ENCODE peak calls at places on chromosomes 3 and 15, in nine cellular contexts. F is activated T-helper 1 cell treated with anti-CD3 and anti-CD28 coated beads, Interleukin-2, amount 50 U/mL, for 16 hours; T is breast epithelium; P is NCI-H345; G is RCC 7860; M is stomach; B is hepatocyte; R is occipital lobe; S is M059J. I is an unnamed sample.

GRCh38 chr3:126345231-126345630 is 12.0 kb downstream of the KLF15 start:
- DNase-seq in R (no peak), M (no peak), G (no peak), F (no peak), B (no peak), T (no peak), P (no peak), S (no peak), I (no peak)

GRCh38 chr15:100198442-100198841 is 143.3 kb downstream of the ADAMTS17 start:
- DNase-seq in T (no peak), S (no peak), R (no peak), G (no peak), B (no peak), F (no peak), P (no peak), M (no peak), I (no peak)

GRCh38 chr3:66812126-66812525 is 186.0 kb upstream of the KBTBD8 start:
- DNase-seq in T (no peak), B (no peak), S (peak; percentile 23), G (no peak), F (no peak), P (no peak), R (no peak), M (no peak), I (no peak)

GRCh38 chr15:94793641-94794040 is 562.3 kb downstream of the MCTP2 start:
- DNase-seq in F (no peak), T (no peak), G (peak; percentile 15), R (no peak), P (no peak), M (no peak), S (peak; percentile 18), B (peak; percentile 44), I (no peak)

GRCh38 chr3:108474581-108474980 is 35.8 kb downstream of the MYH15 start:
- DNase-seq in F (no peak), T (no peak), G (no peak), M (no peak), S (no peak), R (no peak), B (no peak), P (no peak), I (no peak)

GRCh38 chr15:61621146-61621545 is 392.0 kb upstream of the RORA start:
- DNase-seq in P (peak; percentile 13), R (no peak), S (peak; percentile 4), T (peak; percentile 32), F (no peak), G (no peak), B (peak; percentile 69), M (no peak), I (peak; percentile 34)

GRCh38 chr3:134618473-134618860 is 32.4 kb downstream of the KY start:
- DNase-seq in M (peak; percentile 13), S (no peak), R (peak; percentile 11), T (no peak), B (no peak), P (no peak), F (no peak), G (no peak), I (no peak)

GRCh38 chr3:129824926-129825541 is 68.5 kb downstream of the TMCC1 start:
- DNase-seq in T (no peak), R (no peak), S (peak; percentile 63), M (no peak), G (peak; percentile 28), F (no peak), P (peak; percentile 30), B (peak; percentile 72), I (peak; percentile 59)

GRCh38 chr15:61518191-61518950 is 289.3 kb upstream of the RORA start:
- DNase-seq in G (no peak), B (no peak), R (no peak), F (no peak), M (no peak), P (no peak), S (no peak), T (no peak), I (no peak)

GRCh38 chr3:17192995-17193394 is 308.2 kb downstream of the PLCL2 start:
- DNase-seq in P (no peak), T (no peak), S (no peak), G (no peak), F (no peak), M (no peak), R (no peak), B (no peak), I (no peak)

GRCh38 chr3:45067941-45068340 is 41.8 kb downstream of the CLEC3B start:
- DNase-seq in P (no peak), F (no peak), G (peak; percentile 75), R (no peak), B (no peak), M (no peak), S (peak; percentile 62), T (no peak), I (no peak)

GRCh38 chr15:45670511-45670910 is 35.7 kb downstream of the SQOR start:
- DNase-seq in P (no peak), S (no peak), B (no peak), R (no peak), M (no peak), T (no peak), G (no peak), F (no peak), I (no peak)

GRCh38 chr3:113698891-113699465 is 2.5 kb upstream of the USF3 start:
- DNase-seq in M (no peak), R (no peak), B (peak; percentile 24), F (no peak), T (no peak), P (no peak), G (no peak), S (peak; percentile 37), I (no peak)

GRCh38 chr15:69393831-69394491 is 20.2 kb upstream of the KIF23 start:
- DNase-seq in P (no peak), R (no peak), G (no peak), M (no peak), B (no peak), S (no peak), F (no peak), T (no peak), I (no peak)

GRCh38 chr3:58242340-58242739 is 4.7 kb downstream of the ABHD6 start:
- DNase-seq in P (no peak), B (no peak), F (no peak), S (peak; percentile 21), R (no peak), M (peak; percentile 33), G (no peak), T (no peak), I (no peak)

GRCh38 chr3:13623101-13623654 is 74.3 kb downstream of the FBLN2 start:
- DNase-seq in B (peak; percentile 70), M (peak; percentile 31), P (no peak), G (no peak), R (no peak), T (peak; percentile 60), S (no peak), F (no peak), I (no peak)

GRCh38 chr3:130933801-130934345 is 40.0 kb downstream of the ATP2C1 start:
- DNase-seq in F (no peak), T (no peak), P (no peak), S (peak; percentile 56), M (no peak), R (no peak), G (no peak), B (no peak), I (no peak)

GRCh38 chr15:62883938-62884479 is 158.5 kb upstream of the TPM1 start:
- DNase-seq in P (no peak), M (no peak), R (no peak), G (no peak), T (no peak), B (no peak), S (no peak), F (no peak), I (no peak)

GRCh38 chr15:68316061-68316804 is 38.7 kb downstream of the FEM1B start:
- DNase-seq in G (no peak), M (peak; percentile 26), P (no peak), F (no peak), B (no peak), T (peak; percentile 14), S (no peak), R (no peak), I (peak; percentile 8)

GRCh38 chr15:62066663-62067447 is at the start of gene C2CD4A:
- DNase-seq in G (no peak), F (peak; percentile 35), B (peak; percentile 91), P (peak; percentile 90), M (peak; percentile 90), T (peak; percentile 54), S (peak; percentile 64), R (peak; percentile 44), I (peak; percentile 43)

GRCh38 chr3:159130108-159130507 is 328.3 kb downstream of the MFSD1 start:
- DNase-seq in B (peak; percentile 10), M (no peak), R (no peak), F (no peak), P (no peak), T (no peak), G (no peak), S (no peak), I (no peak)

GRCh38 chr15:31241888-31242287 is 84.7 kb upstream of the KLF13 start:
- DNase-seq in R (no peak), F (no peak), M (no peak), B (no peak), T (no peak), P (no peak), S (no peak), G (no peak), I (no peak)

GRCh38 chr3:19103510-19103909 is 44.8 kb upstream of the KCNH8 start:
- DNase-seq in R (no peak), F (no peak), M (no peak), S (no peak), P (no peak), B (no peak), G (no peak), T (no peak), I (no peak)

GRCh38 chr15:36210426-36210825 is 369.0 kb upstream of the CDIN1 start:
- DNase-seq in M (no peak), R (no peak), S (peak; percentile 22), T (no peak), G (no peak), P (no peak), B (no peak), F (no peak), I (no peak)

GRCh38 chr3:132554437-132554836 is 42.6 kb upstream of the ACKR4 start:
- DNase-seq in F (no peak), T (no peak), R (no peak), G (no peak), S (peak; percentile 20), P (peak; percentile 74), B (no peak), M (peak; percentile 48), I (no peak)

GRCh38 chr15:92391640-92392039 is 2.0 kb upstream of the ST8SIA2 start:
- DNase-seq in M (no peak), P (no peak), F (no peak), T (no peak), S (peak; percentile 55), B (peak; percentile 53), R (no peak), G (no peak), I (no peak)

GRCh38 chr3:131083190-131083863 is 56.6 kb downstream of the NEK11 start:
- DNase-seq in P (peak; percentile 85), F (no peak), G (no peak), B (peak; percentile 34), S (peak; percentile 31), T (no peak), M (peak; percentile 34), R (peak; percentile 87), I (peak; percentile 99)

GRCh38 chr3:126578702-126579101 is 20.0 kb upstream of the C3orf22 start:
- DNase-seq in R (no peak), P (no peak), T (no peak), F (no peak), B (no peak), M (no peak), G (no peak), S (no peak), I (no peak)

GRCh38 chr3:124275421-124275820 is 283.5 kb upstream of the ROPN1 start:
- DNase-seq in F (no peak), B (no peak), P (no peak), T (no peak), S (no peak), M (no peak), G (no peak), R (no peak), I (no peak)

GRCh38 chr15:85976986-85977385 is 102.7 kb upstream of the AGBL1 start:
- DNase-seq in F (no peak), S (peak; percentile 32), P (no peak), R (no peak), B (no peak), T (no peak), G (no peak), M (no peak), I (no peak)

I was measured in posterior cingulate gyrus.